ENCODE peak calls at places on chromosomes 4 and X, in nine cellular contexts. I is IMR-90; L is cardiac muscle cell; P is CD8-positive, alpha-beta T cell; N is psoas muscle; Q is K562; C is tibial nerve; M is neuronal stem cell; D is astrocyte. S is an unnamed sample.

GRCh38 chrX:67724359-67725110 is 180.7 kb downstream of the AR start:
- DNase-seq in I (no peak), L (peak; percentile 11), P (no peak), N (peak; percentile 55), Q (no peak), C (peak; percentile 19), M (no peak), D (no peak), S (no peak)

GRCh38 chrX:14354541-14354940 is 174.8 kb upstream of the GLRA2 start:
- DNase-seq in I (peak; percentile 2), L (no peak), P (no peak), N (no peak), Q (no peak), C (no peak), M (no peak), D (no peak), S (no peak)

GRCh38 chrX:40459576-40460158 is 121.1 kb upstream of the ATP6AP2 start:
- DNase-seq in I (no peak), L (no peak), P (no peak), N (no peak), Q (no peak), C (no peak), M (no peak), D (no peak), S (no peak)

GRCh38 chrX:77527233-77528001 is 80.2 kb downstream of the FGF16 start:
- DNase-seq in I (no peak), L (peak; percentile 8), P (no peak), N (peak; percentile 50), Q (peak; percentile 41), C (no peak), M (no peak), D (no peak), S (no peak)

GRCh38 chrX:110026099-110026844 is 23.4 kb downstream of the TMEM164 start:
- DNase-seq in I (no peak), L (no peak), P (no peak), N (no peak), Q (no peak), C (no peak), M (no peak), D (peak; percentile 65), S (no peak)

GRCh38 chrX:109172091-109172602 is 309.7 kb downstream of the GUCY2F start:
- DNase-seq in I (no peak), L (no peak), P (no peak), N (no peak), Q (no peak), C (no peak), M (no peak), D (no peak), S (no peak)

GRCh38 chr4:76607266-76607799 is 172.3 kb downstream of the SHROOM3 start:
- DNase-seq in I (peak; percentile 47), L (no peak), P (no peak), N (no peak), Q (no peak), C (no peak), M (peak; percentile 42), D (peak; percentile 73), S (no peak)

GRCh38 chr4:54568184-54568583 is 89.6 kb upstream of the KIT start:
- DNase-seq in I (peak; percentile 83), L (no peak), P (no peak), N (no peak), Q (no peak), C (no peak), M (no peak), D (peak; percentile 77), S (no peak)

GRCh38 chr4:93828332-93828829 is at the start of gene ATOH1:
- DNase-seq in I (no peak), L (peak; percentile 64), P (no peak), N (peak; percentile 53), Q (no peak), C (no peak), M (peak; percentile 80), D (no peak), S (no peak)

GRCh38 chrX:13304052-13304451 is 15.8 kb downstream of the ATXN3L start:
- DNase-seq in I (no peak), L (no peak), P (no peak), N (no peak), Q (no peak), C (no peak), M (no peak), D (no peak), S (no peak)

GRCh38 chrX:12949927-12950656 is 24.8 kb upstream of the TMSB4X start:
- DNase-seq in I (peak; percentile 92), L (no peak), P (peak; percentile 55), N (peak; percentile 82), Q (peak; percentile 65), C (peak; percentile 82), M (no peak), D (peak; percentile 87), S (no peak)

GRCh38 chrX:139204903-139205667 is 325.5 kb upstream of the F9 start:
- DNase-seq in I (no peak), L (peak; percentile 47), P (no peak), N (peak; percentile 84), Q (peak; percentile 51), C (no peak), M (no peak), D (peak; percentile 29), S (no peak)

GRCh38 chr4:6423575-6423974 is 48.8 kb downstream of the PPP2R2C start:
- DNase-seq in I (no peak), L (no peak), P (no peak), N (no peak), Q (no peak), C (no peak), M (no peak), D (no peak), S (no peak)

GRCh38 chr4:121706595-121707021 is 9.8 kb upstream of the ANXA5 start:
- DNase-seq in I (peak; percentile 65), L (no peak), P (peak; percentile 8), N (no peak), Q (no peak), C (no peak), M (no peak), D (peak; percentile 95), S (no peak)

GRCh38 chr4:68342139-68342538 is 7.8 kb downstream of the YTHDC1 start:
- DNase-seq in I (peak; percentile 73), L (no peak), P (no peak), N (no peak), Q (no peak), C (no peak), M (no peak), D (peak; percentile 58), S (no peak)

GRCh38 chr4:23368081-23368697 is 521.7 kb downstream of the PPARGC1A start:
- DNase-seq in I (peak; percentile 1), L (peak; percentile 83), P (no peak), N (no peak), Q (peak; percentile 26), C (no peak), M (peak; percentile 48), D (no peak), S (peak; percentile 50)

GRCh38 chr4:78749972-78750727 is 26.0 kb upstream of the BMP2K start:
- DNase-seq in I (no peak), L (no peak), P (no peak), N (no peak), Q (no peak), C (no peak), M (no peak), D (no peak), S (no peak)
- H3K4me1 ChIP-seq in I (peaks cover 6% of the 10 kb centered on the region), L (peaks cover 9% of the 10 kb centered on the region), P (no peaks in the 10 kb centered on the region), N (no peaks in the 10 kb centered on the region), Q (no peaks in the 10 kb centered on the region), C (no peaks in the 10 kb centered on the region), M (no peaks in the 10 kb centered on the region), D (no peaks in the 10 kb centered on the region), S (no peaks in the 10 kb centered on the region)

GRCh38 chrX:341541-342101 is 23.0 kb upstream of the GTPBP6 start:
- DNase-seq in I (no peak), L (no peak), P (no peak), N (peak; percentile 32), Q (no peak), C (no peak), M (no peak), D (no peak), S (no peak)
- H3K9me3 ChIP-seq in I (peaks cover 12% of the 10 kb centered on the region), L (no peaks in the 10 kb centered on the region), P (no peaks in the 10 kb centered on the region), N (no peaks in the 10 kb centered on the region), Q (no peaks in the 10 kb centered on the region), C (no peaks in the 10 kb centered on the region), M (peaks cover 19% of the 10 kb centered on the region), D (no peaks in the 10 kb centered on the region), S (no peaks in the 10 kb centered on the region)

DNA sequence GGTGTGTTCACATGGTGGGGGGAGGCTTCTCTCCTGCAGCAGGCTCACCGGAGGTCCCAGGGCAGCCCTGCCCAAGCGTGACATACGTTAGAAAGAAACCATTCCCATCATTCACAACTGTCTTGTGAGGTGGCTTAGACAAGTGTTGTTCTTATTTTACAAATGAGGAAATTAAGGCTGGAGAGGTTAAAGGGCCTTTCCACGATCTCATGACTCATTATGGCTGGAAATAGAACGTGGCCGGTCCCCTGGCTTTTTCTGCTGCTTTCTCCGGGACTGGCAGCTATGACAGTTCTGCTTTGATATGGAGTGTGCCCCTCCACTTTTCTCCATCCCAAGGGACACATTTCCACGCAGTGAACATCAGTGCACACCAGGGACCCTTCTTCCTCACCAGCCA is 63.9 kb upstream of the ACSL1 start:
- DNase-seq in I (no peak), L (no peak), P (no peak), N (no peak), Q (no peak), C (no peak), M (no peak), D (no peak), S (no peak)
- H3K4me1 ChIP-seq in I (no peaks in the 10 kb centered on the region), L (no peaks in the 10 kb centered on the region), P (no peaks in the 10 kb centered on the region), N (peaks cover 3% of the 10 kb centered on the region), Q (peaks cover 5% of the 10 kb centered on the region), C (no peaks in the 10 kb centered on the region), M (no peaks in the 10 kb centered on the region), D (no peaks in the 10 kb centered on the region), S (no peaks in the 10 kb centered on the region)

DNA sequence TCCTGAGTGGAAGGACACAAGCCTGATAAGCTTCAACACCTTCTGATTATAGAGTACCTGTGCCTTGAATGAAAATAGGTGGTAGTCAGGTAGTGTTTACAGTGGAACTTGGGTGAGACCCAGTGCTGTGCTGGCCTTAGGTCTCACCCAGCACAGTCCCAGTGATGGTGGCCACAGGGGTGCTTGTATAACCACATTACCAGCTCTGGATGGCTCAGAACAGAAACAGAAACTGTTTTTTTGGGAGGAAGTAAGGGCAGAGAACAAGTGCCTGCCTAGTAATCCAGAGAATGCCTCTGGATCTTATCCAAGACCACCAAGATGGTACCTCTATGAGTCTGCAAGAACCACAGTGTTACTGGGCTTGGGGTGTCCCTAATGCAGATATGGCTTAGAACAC is 171.5 kb upstream of the DIPK2B start:
- DNase-seq in I (no peak), L (no peak), P (no peak), N (no peak), Q (no peak), C (no peak), M (no peak), D (no peak), S (no peak)
- H3K9me3 ChIP-seq in I (peaks cover 9% of the 10 kb centered on the region), L (no peaks in the 10 kb centered on the region), P (no peaks in the 10 kb centered on the region), N (peaks cover 15% of the 10 kb centered on the region), Q (no peaks in the 10 kb centered on the region), C (no peaks in the 10 kb centered on the region), M (peaks cover 2% of the 10 kb centered on the region), D (peaks cover 2% of the 10 kb centered on the region), S (peaks cover 1% of the 10 kb centered on the region)

GRCh38 chr4:1214101-1215095 is 34.5 kb downstream of the CTBP1 start:
- DNase-seq in I (no peak), L (no peak), P (no peak), N (peak; percentile 54), Q (no peak), C (no peak), M (no peak), D (no peak), S (no peak)
- H3K4me1 ChIP-seq in I (peaks cover 16% of the 10 kb centered on the region), L (peaks cover 5% of the 10 kb centered on the region), P (peaks cover 25% of the 10 kb centered on the region), N (peaks cover 25% of the 10 kb centered on the region), Q (peaks cover 42% of the 10 kb centered on the region), C (peaks cover 5% of the 10 kb centered on the region), M (peaks cover 11% of the 10 kb centered on the region), D (peaks cover 11% of the 10 kb centered on the region), S (no peaks in the 10 kb centered on the region)